ENCODE peak calls at places on chromosomes 4 and X, in five cellular contexts. One of them, this sample, is unnamed.

GRCh38 chr4:3762753-3763511 is 3.3 kb upstream of the ADRA2C start:
- DNase-seq in activated CD8-positive, alpha-beta T cell treated with anti-CD3 and anti-CD28 coated beads, Interleukin-2, amount 10 ng/mL, durations not matched to agents 7 days and 5 days: no peak
- DNase-seq in NCI-H2029: no peak
- DNase-seq in brain microvascular endothelial cell: no peak
- DNase-seq in fibroblast of pulmonary artery: no peak
- DNase-seq in this sample: no peak

GRCh38 chr4:23999714-24000113 is 109.9 kb upstream of the PPARGC1A start:
- DNase-seq in NCI-H2029: no peak
- DNase-seq in activated CD8-positive, alpha-beta T cell treated with anti-CD3 and anti-CD28 coated beads, Interleukin-2, amount 10 ng/mL, durations not matched to agents 7 days and 5 days: no peak
- DNase-seq in fibroblast of pulmonary artery: no peak
- DNase-seq in brain microvascular endothelial cell: no peak
- DNase-seq in this sample: no peak

GRCh38 chr4:100106982-100107381 is 83.3 kb downstream of the DDIT4L start:
- DNase-seq in activated CD8-positive, alpha-beta T cell treated with anti-CD3 and anti-CD28 coated beads, Interleukin-2, amount 10 ng/mL, durations not matched to agents 7 days and 5 days: peak
- DNase-seq in NCI-H2029: no peak
- DNase-seq in brain microvascular endothelial cell: no peak
- DNase-seq in fibroblast of pulmonary artery: no peak
- DNase-seq in this sample: no peak

GRCh38 chr4:83113429-83113786 is 1.1 kb downstream of the PLAC8 start:
- DNase-seq in brain microvascular endothelial cell: no peak
- DNase-seq in NCI-H2029: peak
- DNase-seq in activated CD8-positive, alpha-beta T cell treated with anti-CD3 and anti-CD28 coated beads, Interleukin-2, amount 10 ng/mL, durations not matched to agents 7 days and 5 days: peak
- DNase-seq in fibroblast of pulmonary artery: no peak
- DNase-seq in this sample: peak

GRCh38 chr4:184807797-184808718 is 17.7 kb downstream of the ACSL1 start:
- DNase-seq in brain microvascular endothelial cell: peak
- DNase-seq in activated CD8-positive, alpha-beta T cell treated with anti-CD3 and anti-CD28 coated beads, Interleukin-2, amount 10 ng/mL, durations not matched to agents 7 days and 5 days: no peak
- DNase-seq in NCI-H2029: peak
- DNase-seq in fibroblast of pulmonary artery: peak
- DNase-seq in this sample: no peak

GRCh38 chr4:42474406-42474805 is 77.1 kb downstream of the SHISA3 start:
- DNase-seq in NCI-H2029: no peak
- DNase-seq in fibroblast of pulmonary artery: no peak
- DNase-seq in activated CD8-positive, alpha-beta T cell treated with anti-CD3 and anti-CD28 coated beads, Interleukin-2, amount 10 ng/mL, durations not matched to agents 7 days and 5 days: no peak
- DNase-seq in brain microvascular endothelial cell: no peak
- DNase-seq in this sample: no peak

GRCh38 chr4:74934822-74935326 is 2.0 kb downstream of the PARM1 start:
- DNase-seq in fibroblast of pulmonary artery: no peak
- DNase-seq in NCI-H2029: no peak
- DNase-seq in activated CD8-positive, alpha-beta T cell treated with anti-CD3 and anti-CD28 coated beads, Interleukin-2, amount 10 ng/mL, durations not matched to agents 7 days and 5 days: no peak
- DNase-seq in brain microvascular endothelial cell: no peak
- DNase-seq in this sample: no peak

GRCh38 chr4:41012308-41012707 is 202.0 kb downstream of the APBB2 start:
- DNase-seq in brain microvascular endothelial cell: no peak
- DNase-seq in fibroblast of pulmonary artery: peak
- DNase-seq in activated CD8-positive, alpha-beta T cell treated with anti-CD3 and anti-CD28 coated beads, Interleukin-2, amount 10 ng/mL, durations not matched to agents 7 days and 5 days: no peak
- DNase-seq in NCI-H2029: no peak
- DNase-seq in this sample: no peak

GRCh38 chr4:124694306-124694705 is 18.2 kb downstream of the ANKRD50 start:
- DNase-seq in activated CD8-positive, alpha-beta T cell treated with anti-CD3 and anti-CD28 coated beads, Interleukin-2, amount 10 ng/mL, durations not matched to agents 7 days and 5 days: no peak
- DNase-seq in fibroblast of pulmonary artery: no peak
- DNase-seq in NCI-H2029: no peak
- DNase-seq in brain microvascular endothelial cell: no peak
- DNase-seq in this sample: no peak

GRCh38 chrX:68945603-68946228 is 116.9 kb downstream of the EFNB1 start:
- DNase-seq in brain microvascular endothelial cell: peak
- DNase-seq in NCI-H2029: no peak
- DNase-seq in activated CD8-positive, alpha-beta T cell treated with anti-CD3 and anti-CD28 coated beads, Interleukin-2, amount 10 ng/mL, durations not matched to agents 7 days and 5 days: no peak
- DNase-seq in fibroblast of pulmonary artery: peak
- DNase-seq in this sample: peak

GRCh38 chr4:139907001-139907809 is 241.6 kb downstream of the MGST2 start:
- DNase-seq in fibroblast of pulmonary artery: no peak
- DNase-seq in activated CD8-positive, alpha-beta T cell treated with anti-CD3 and anti-CD28 coated beads, Interleukin-2, amount 10 ng/mL, durations not matched to agents 7 days and 5 days: no peak
- DNase-seq in NCI-H2029: no peak
- DNase-seq in brain microvascular endothelial cell: no peak
- DNase-seq in this sample: peak